ENCODE peak calls at places on chromosomes 2 and 18, in five cellular contexts. J, V, G, I and T are unnamed samples.

GRCh38 chr2:221176666-221177065 is 395.4 kb downstream of the EPHA4 start:
- DNase-seq in V (no peak), G (no peak), J (no peak), I (no peak), T (no peak)

GRCh38 chr2:207792244-207792785 is 22.6 kb upstream of the FZD5 start:
- DNase-seq in V (peak), J (no peak), I (peak), G (no peak), T (peak)

GRCh38 chr18:8288447-8289213 is 320.6 kb upstream of the RAB12 start:
- DNase-seq in G (no peak), J (no peak), V (no peak), I (no peak), T (no peak)

GRCh38 chr2:3759766-3760165 is 56.4 kb downstream of the DCDC2C start:
- DNase-seq in V (no peak), J (no peak), I (no peak), G (no peak), T (no peak)

GRCh38 chr18:79540914-79541301 is 138.7 kb upstream of the CTDP1 start:
- DNase-seq in J (no peak), V (no peak), I (no peak), G (no peak), T (no peak)

GRCh38 chr2:108325756-108326155 is 37.1 kb downstream of the SULT1C2 start:
- DNase-seq in J (no peak), G (no peak), V (no peak), I (no peak), T (no peak)

GRCh38 chr2:10977003-10977402 is 65.3 kb downstream of the KCNF1 start:
- DNase-seq in I (no peak), G (peak), V (no peak), J (no peak), T (peak)

GRCh38 chr2:191677091-191677645 is 768 bp upstream of the NABP1 start:
- DNase-seq in I (no peak), G (peak), J (peak), V (peak), T (peak)

GRCh38 chr2:37665622-37666362 is 5.7 kb downstream of the CDC42EP3 start:
- DNase-seq in V (no peak), G (no peak), I (no peak), J (no peak), T (no peak)

GRCh38 chr2:101790856-101791255 is 93.3 kb downstream of the MAP4K4 start:
- DNase-seq in G (no peak), J (no peak), I (no peak), V (no peak), T (no peak)

GRCh38 chr2:222920657-222921186 is 59.9 kb downstream of the ACSL3 start:
- DNase-seq in G (no peak), V (no peak), J (no peak), I (no peak), T (peak)

GRCh38 chr2:160010361-160011145 is 51.9 kb downstream of the PLA2R1 start:
- DNase-seq in J (no peak), I (no peak), V (no peak), G (peak), T (no peak)

GRCh38 chr2:217622664-217623063 is 380.1 kb downstream of the TNS1 start:
- DNase-seq in V (peak), G (peak), I (no peak), J (no peak), T (no peak)

GRCh38 chr2:224999784-225000183 is 42.5 kb downstream of the DOCK10 start:
- DNase-seq in G (no peak), I (no peak), V (no peak), J (no peak), T (no peak)

GRCh38 chr2:58950795-58951462 is 709.8 kb upstream of the FANCL start:
- DNase-seq in V (no peak), J (no peak), I (no peak), G (no peak), T (no peak)

GRCh38 chr18:58495202-58495601 is 133.7 kb downstream of the ALPK2 start:
- DNase-seq in G (no peak), V (no peak), I (no peak), J (no peak), T (no peak)

GRCh38 chr2:41722668-41723369 is 325.0 kb upstream of the PKDCC start:
- DNase-seq in V (no peak), I (no peak), G (peak), J (no peak), T (no peak)

GRCh38 chr2:66432801-66433694 is 1.9 kb upstream of the MEIS1 start:
- DNase-seq in G (peak), J (peak), I (no peak), V (peak), T (peak)

GRCh38 chr2:240452471-240453256 is 17.2 kb downstream of the GPC1 start:
- DNase-seq in J (peak), G (no peak), I (no peak), V (peak), T (peak)

GRCh38 chr18:55322176-55322735 is 265.7 kb downstream of the TCF4 start:
- DNase-seq in G (peak), I (no peak), V (peak), J (peak), T (peak)

GRCh38 chr2:38509322-38509946 is 93.3 kb downstream of the HNRNPLL start:
- DNase-seq in V (no peak), I (no peak), J (no peak), G (no peak), T (no peak)

GRCh38 chr18:5720132-5720531 is 175.2 kb downstream of the TMEM200C start:
- DNase-seq in I (no peak), V (no peak), J (no peak), G (no peak), T (no peak)

GRCh38 chr2:233414777-233415570 is 60.7 kb downstream of the DGKD start:
- DNase-seq in J (no peak), I (peak), V (no peak), G (peak), T (no peak)

GRCh38 chr18:59904051-59904601 is 4.3 kb downstream of the PMAIP1 start:
- DNase-seq in J (no peak), G (no peak), I (no peak), V (no peak), T (no peak)

GRCh38 chr2:36468463-36469266 is 113.1 kb downstream of the CRIM1 start:
- DNase-seq in G (peak), I (no peak), V (no peak), J (no peak), T (no peak)

GRCh38 chr2:60840880-60841279 is 40.5 kb upstream of the REL start:
- DNase-seq in I (no peak), G (no peak), J (no peak), V (no peak), T (no peak)

GRCh38 chr2:169961911-169962310 is 134.7 kb downstream of the UBR3 start:
- DNase-seq in J (no peak), V (no peak), G (no peak), I (no peak), T (no peak)

GRCh38 chr18:58993260-58993659 is 128.6 kb downstream of the ZNF532 start:
- DNase-seq in V (no peak), I (no peak), J (no peak), G (no peak), T (no peak)

GRCh38 chr2:17539993-17540812 is at the start of gene VSNL1:
- DNase-seq in I (peak), J (peak), G (no peak), V (peak), T (peak)

GRCh38 chr18:48027401-48027931 is 97.0 kb upstream of the SMAD2 start:
- DNase-seq in J (no peak), V (peak), I (no peak), G (no peak), T (no peak)
- H3K27ac ChIP-seq in J (no peak), V (no peak), I (no peak), G (no peak), T (no peak)

GRCh38 chr2:43005975-43006833 is 213.8 kb upstream of the HAAO start:
- DNase-seq in I (no peak), V (no peak), G (no peak), J (no peak), T (no peak)

GRCh38 chr2:43006834-43007543 is 214.6 kb upstream of the HAAO start:
- DNase-seq in J (no peak), V (no peak), G (no peak), I (no peak), T (no peak)

GRCh38 chr2:43008388-43008787 is 216.0 kb upstream of the HAAO start:
- DNase-seq in J (no peak), V (no peak), G (no peak), I (no peak), T (no peak)

GRCh38 chr2:43009448-43009847 is 217.0 kb downstream of the ZFP36L2 start:
- DNase-seq in V (no peak), I (no peak), G (no peak), J (no peak), T (no peak)

DNA sequence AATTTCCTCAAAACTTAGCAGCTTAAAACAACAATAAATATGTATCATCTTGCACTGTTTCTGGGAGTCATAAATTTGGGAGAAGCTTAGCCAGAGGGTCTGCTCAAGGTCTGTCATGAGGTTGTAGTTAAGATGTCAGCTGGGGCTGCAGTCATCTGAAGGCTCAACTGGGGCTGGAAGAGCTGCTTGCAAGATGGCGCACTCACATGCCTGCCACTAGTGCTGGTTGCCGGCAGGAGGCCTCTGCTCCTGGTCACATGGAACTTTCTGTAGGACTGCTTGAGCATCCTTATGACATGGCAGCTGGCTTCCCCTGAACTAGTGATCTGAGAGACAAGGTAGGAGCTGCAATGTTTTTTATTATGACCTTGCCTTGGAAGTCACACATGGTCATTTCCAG is 215.5 kb upstream of the HAAO start:
- DNase-seq in I (no peak), V (no peak), J (no peak), G (no peak), T (no peak)
- H3K27ac ChIP-seq in I (no peak), V (no peak), J (no peak), G (no peak), T (no peak)

DNA sequence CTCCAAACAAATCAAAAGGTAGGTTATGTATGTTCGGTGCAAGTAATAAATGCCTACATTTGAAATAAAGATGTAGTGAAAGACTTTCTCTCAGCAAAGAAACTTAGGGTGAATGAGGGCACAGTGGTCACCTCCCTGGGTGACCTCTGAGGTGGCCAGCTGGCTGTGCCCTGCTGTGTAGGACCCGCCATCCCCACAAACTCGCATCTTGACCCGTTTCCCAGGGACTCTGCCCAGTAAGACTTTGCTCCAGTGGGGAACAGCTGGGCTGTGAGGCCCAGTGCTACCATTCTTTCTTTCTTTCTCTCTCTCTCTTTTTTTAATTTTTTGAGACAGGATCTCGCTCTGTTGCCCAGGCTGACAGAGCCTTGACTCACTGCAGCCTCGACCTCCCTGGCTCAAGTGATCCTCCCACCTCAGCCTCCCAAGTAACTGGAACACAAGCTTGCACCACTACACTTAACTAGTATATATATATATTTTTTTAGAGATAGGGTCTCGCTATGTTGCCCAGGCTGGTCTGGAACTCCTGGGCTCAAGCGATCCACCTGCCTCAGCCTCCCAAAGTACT is 8.2 kb upstream of the GAREM2 start:
- DNase-seq in V (no peak), I (no peak), J (no peak), G (no peak), T (no peak)
- H3K27ac ChIP-seq in V (no peak), I (no peak), J (no peak), G (no peak), T (no peak)

GRCh38 chr2:95669441-95669994 is 77.7 kb downstream of the TRIM43 start:
- DNase-seq in V (no peak), J (no peak), G (no peak), I (no peak), T (no peak)

GRCh38 chr2:95670167-95670566 is 78.4 kb downstream of the TRIM43 start:
- DNase-seq in G (no peak), V (no peak), I (no peak), J (no peak), T (no peak)

GRCh38 chr2:95677346-95677745 is 85.5 kb downstream of the TRIM43 start:
- DNase-seq in G (no peak), V (no peak), I (no peak), J (no peak), T (no peak)

GRCh38 chr2:95670686-95671085 is 78.9 kb downstream of the TRIM43 start:
- DNase-seq in I (no peak), G (no peak), V (no peak), J (no peak), T (no peak)

DNA sequence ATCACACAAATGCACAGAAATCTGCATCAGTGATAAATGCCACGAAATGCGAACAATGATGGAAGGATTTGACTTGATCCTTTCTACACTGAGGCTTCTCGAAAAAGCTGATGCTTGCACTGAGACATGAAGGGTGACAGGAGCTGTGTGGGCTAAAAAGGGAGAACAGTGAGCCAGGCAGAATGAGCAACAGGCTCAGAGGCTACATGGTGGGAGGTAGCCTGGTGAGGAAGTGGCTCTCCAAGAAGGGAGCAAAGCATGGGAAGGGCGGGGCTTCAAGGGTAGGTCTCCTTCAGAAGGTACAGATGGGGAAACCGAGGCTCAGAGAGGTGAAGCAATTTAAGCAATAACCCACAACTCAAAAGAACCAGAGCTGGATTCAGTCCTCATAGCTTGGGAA is 82.4 kb downstream of the TRIM43 start:
- DNase-seq in J (no peak), G (no peak), I (no peak), V (no peak), T (no peak)
- H3K27ac ChIP-seq in J (no peak), G (no peak), I (no peak), V (no peak), T (no peak)

GRCh38 chr18:74497778-74498177 is 1.6 kb downstream of the CNDP2 start:
- DNase-seq in V (no peak), G (no peak), I (no peak), J (no peak), T (no peak)
- H3K27ac ChIP-seq in V (no peak), G (no peak), I (peak), J (peak), T (no peak)

DNA sequence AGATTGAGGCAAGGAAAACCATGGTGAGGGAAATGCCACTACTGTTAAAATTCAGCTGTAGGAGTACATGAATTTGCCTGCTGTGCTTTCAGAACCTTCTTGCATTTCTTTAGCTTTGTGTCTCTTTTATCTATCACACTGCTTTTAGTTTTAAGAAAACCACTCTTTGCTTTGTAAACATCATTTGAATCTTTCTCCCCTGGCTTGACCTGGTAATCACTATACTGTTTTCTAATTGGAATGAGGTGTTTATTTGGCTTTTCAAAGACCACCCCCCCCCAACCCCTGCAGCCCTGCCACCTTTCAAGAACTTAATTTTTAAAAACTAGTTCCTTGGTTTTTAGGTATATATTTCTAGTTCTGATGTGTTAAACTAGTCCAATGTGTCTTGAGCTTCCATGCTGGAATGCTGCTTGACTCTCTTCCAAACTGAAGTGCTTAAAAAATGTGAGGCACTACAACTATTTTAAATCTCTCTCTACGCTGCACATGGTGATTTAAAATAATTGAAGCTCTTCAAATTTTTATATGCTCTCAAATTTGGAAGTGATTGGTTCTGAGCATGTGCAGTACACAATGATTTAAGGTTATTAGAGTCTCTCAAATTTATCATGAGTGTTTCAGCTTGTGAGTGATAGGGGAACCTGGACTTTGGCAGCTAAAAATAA is 192.5 kb upstream of the ZEB2 start:
- DNase-seq in J (no peak), V (no peak), G (no peak), I (no peak), T (peak)
- H3K27ac ChIP-seq in J (no peak), V (no peak), G (no peak), I (no peak), T (no peak)